ENCODE peak calls at places on chromosome 15, in eight cellular contexts. One of them, this sample, is unnamed.

GRCh38 chr15:29687939-29688884 is 134.1 kb downstream of the TJP1 start:
- DNase-seq in dorsolateral prefrontal cortex: no peak
- DNase-seq in effector CD4-positive, alpha-beta T cell: no peak
- DNase-seq in hypothalamus: no peak
- DNase-seq in heart right ventricle: no peak
- DNase-seq in epithelial cell of esophagus: no peak
- DNase-seq in activated CD4-positive, alpha-beta T cell treated with anti-CD3 and anti-CD28 coated beads for 36 hours: no peak
- DNase-seq in Caco-2: no peak
- DNase-seq in this sample: no peak

GRCh38 chr15:52406601-52407000 is 111.0 kb upstream of the MYO5C start:
- DNase-seq in epithelial cell of esophagus: no peak
- DNase-seq in dorsolateral prefrontal cortex: no peak
- DNase-seq in hypothalamus: no peak
- DNase-seq in heart right ventricle: no peak
- DNase-seq in Caco-2: no peak
- DNase-seq in activated CD4-positive, alpha-beta T cell treated with anti-CD3 and anti-CD28 coated beads for 36 hours: no peak
- DNase-seq in effector CD4-positive, alpha-beta T cell: no peak
- DNase-seq in this sample: no peak

GRCh38 chr15:71272932-71273331 is 157.7 kb downstream of the THSD4 start:
- DNase-seq in effector CD4-positive, alpha-beta T cell: no peak
- DNase-seq in heart right ventricle: no peak
- DNase-seq in epithelial cell of esophagus: no peak
- DNase-seq in dorsolateral prefrontal cortex: no peak
- DNase-seq in activated CD4-positive, alpha-beta T cell treated with anti-CD3 and anti-CD28 coated beads for 36 hours: no peak
- DNase-seq in hypothalamus: no peak
- DNase-seq in Caco-2: no peak
- DNase-seq in this sample: no peak

GRCh38 chr15:84755736-84756527 is 7.5 kb downstream of the ZNF592 start:
- DNase-seq in effector CD4-positive, alpha-beta T cell: no peak
- DNase-seq in dorsolateral prefrontal cortex: no peak
- DNase-seq in activated CD4-positive, alpha-beta T cell treated with anti-CD3 and anti-CD28 coated beads for 36 hours: no peak
- DNase-seq in hypothalamus: no peak
- DNase-seq in heart right ventricle: no peak
- DNase-seq in epithelial cell of esophagus: peak; percentile 22
- DNase-seq in Caco-2: no peak
- DNase-seq in this sample: no peak

GRCh38 chr15:38647683-38648082 is 83.1 kb upstream of the RASGRP1 start:
- DNase-seq in heart right ventricle: no peak
- DNase-seq in hypothalamus: no peak
- DNase-seq in epithelial cell of esophagus: peak; percentile 74
- DNase-seq in dorsolateral prefrontal cortex: no peak
- DNase-seq in activated CD4-positive, alpha-beta T cell treated with anti-CD3 and anti-CD28 coated beads for 36 hours: no peak
- DNase-seq in effector CD4-positive, alpha-beta T cell: no peak
- DNase-seq in Caco-2: peak; percentile 41
- DNase-seq in this sample: no peak

GRCh38 chr15:41001524-41001923 is 48.3 kb downstream of the CHAC1 start:
- DNase-seq in activated CD4-positive, alpha-beta T cell treated with anti-CD3 and anti-CD28 coated beads for 36 hours: no peak
- DNase-seq in dorsolateral prefrontal cortex: no peak
- DNase-seq in heart right ventricle: no peak
- DNase-seq in effector CD4-positive, alpha-beta T cell: no peak
- DNase-seq in hypothalamus: no peak
- DNase-seq in epithelial cell of esophagus: no peak
- DNase-seq in Caco-2: peak; percentile 58
- DNase-seq in this sample: no peak

GRCh38 chr15:101049856-101050646 is 130.9 kb downstream of the LRRK1 start:
- DNase-seq in heart right ventricle: peak; percentile 35
- DNase-seq in Caco-2: no peak
- DNase-seq in dorsolateral prefrontal cortex: no peak
- DNase-seq in epithelial cell of esophagus: no peak
- DNase-seq in hypothalamus: no peak
- DNase-seq in activated CD4-positive, alpha-beta T cell treated with anti-CD3 and anti-CD28 coated beads for 36 hours: no peak
- DNase-seq in effector CD4-positive, alpha-beta T cell: no peak
- DNase-seq in this sample: no peak

GRCh38 chr15:100350434-100351226 is 8.9 kb upstream of the ADAMTS17 start:
- DNase-seq in Caco-2: peak; percentile 52
- DNase-seq in effector CD4-positive, alpha-beta T cell: no peak
- DNase-seq in hypothalamus: no peak
- DNase-seq in heart right ventricle: no peak
- DNase-seq in dorsolateral prefrontal cortex: no peak
- DNase-seq in activated CD4-positive, alpha-beta T cell treated with anti-CD3 and anti-CD28 coated beads for 36 hours: no peak
- DNase-seq in epithelial cell of esophagus: peak; percentile 93
- DNase-seq in this sample: no peak

GRCh38 chr15:65920825-65921309 is 51.6 kb downstream of the RAB11A start:
- DNase-seq in activated CD4-positive, alpha-beta T cell treated with anti-CD3 and anti-CD28 coated beads for 36 hours: no peak
- DNase-seq in epithelial cell of esophagus: no peak
- DNase-seq in dorsolateral prefrontal cortex: no peak
- DNase-seq in Caco-2: no peak
- DNase-seq in effector CD4-positive, alpha-beta T cell: no peak
- DNase-seq in hypothalamus: no peak
- DNase-seq in heart right ventricle: no peak
- DNase-seq in this sample: no peak

GRCh38 chr15:44593042-44593736 is 56.2 kb downstream of the EIF3J start:
- DNase-seq in hypothalamus: no peak
- DNase-seq in Caco-2: no peak
- DNase-seq in effector CD4-positive, alpha-beta T cell: peak; percentile 6
- DNase-seq in dorsolateral prefrontal cortex: no peak
- DNase-seq in epithelial cell of esophagus: peak; percentile 41
- DNase-seq in heart right ventricle: no peak
- DNase-seq in activated CD4-positive, alpha-beta T cell treated with anti-CD3 and anti-CD28 coated beads for 36 hours: peak; percentile 20
- DNase-seq in this sample: no peak

GRCh38 chr15:27743078-27743477 is 356.0 kb downstream of the OCA2 start:
- DNase-seq in effector CD4-positive, alpha-beta T cell: no peak
- DNase-seq in Caco-2: no peak
- DNase-seq in heart right ventricle: peak; percentile 18
- DNase-seq in activated CD4-positive, alpha-beta T cell treated with anti-CD3 and anti-CD28 coated beads for 36 hours: no peak
- DNase-seq in hypothalamus: no peak
- DNase-seq in epithelial cell of esophagus: no peak
- DNase-seq in dorsolateral prefrontal cortex: no peak
- DNase-seq in this sample: peak; percentile 19

GRCh38 chr15:74278269-74278668 is 42.1 kb downstream of the CCDC33 start:
- DNase-seq in epithelial cell of esophagus: no peak
- DNase-seq in hypothalamus: no peak
- DNase-seq in effector CD4-positive, alpha-beta T cell: no peak
- DNase-seq in heart right ventricle: no peak
- DNase-seq in activated CD4-positive, alpha-beta T cell treated with anti-CD3 and anti-CD28 coated beads for 36 hours: no peak
- DNase-seq in Caco-2: no peak
- DNase-seq in dorsolateral prefrontal cortex: no peak
- DNase-seq in this sample: no peak

GRCh38 chr15:78650022-78650421 is 9.0 kb upstream of the CHRNB4 start:
- DNase-seq in epithelial cell of esophagus: no peak
- DNase-seq in heart right ventricle: no peak
- DNase-seq in Caco-2: no peak
- DNase-seq in hypothalamus: no peak
- DNase-seq in activated CD4-positive, alpha-beta T cell treated with anti-CD3 and anti-CD28 coated beads for 36 hours: no peak
- DNase-seq in effector CD4-positive, alpha-beta T cell: no peak
- DNase-seq in dorsolateral prefrontal cortex: no peak
- DNase-seq in this sample: no peak

GRCh38 chr15:52181938-52182780 is 9.0 kb downstream of the GNB5 start:
- DNase-seq in epithelial cell of esophagus: no peak
- DNase-seq in heart right ventricle: no peak
- DNase-seq in activated CD4-positive, alpha-beta T cell treated with anti-CD3 and anti-CD28 coated beads for 36 hours: no peak
- DNase-seq in dorsolateral prefrontal cortex: no peak
- DNase-seq in effector CD4-positive, alpha-beta T cell: no peak
- DNase-seq in hypothalamus: no peak
- DNase-seq in Caco-2: no peak
- DNase-seq in this sample: no peak

GRCh38 chr15:82662641-82663040 is 15.5 kb upstream of the CPEB1 start:
- DNase-seq in heart right ventricle: no peak
- DNase-seq in hypothalamus: no peak
- DNase-seq in epithelial cell of esophagus: no peak
- DNase-seq in activated CD4-positive, alpha-beta T cell treated with anti-CD3 and anti-CD28 coated beads for 36 hours: no peak
- DNase-seq in dorsolateral prefrontal cortex: no peak
- DNase-seq in effector CD4-positive, alpha-beta T cell: no peak
- DNase-seq in Caco-2: no peak
- DNase-seq in this sample: no peak

GRCh38 chr15:44193651-44194396 is 1.2 kb downstream of the FRMD5 start:
- DNase-seq in hypothalamus: peak; percentile 15
- DNase-seq in activated CD4-positive, alpha-beta T cell treated with anti-CD3 and anti-CD28 coated beads for 36 hours: no peak
- DNase-seq in effector CD4-positive, alpha-beta T cell: no peak
- DNase-seq in Caco-2: peak; percentile 25
- DNase-seq in heart right ventricle: no peak
- DNase-seq in dorsolateral prefrontal cortex: no peak
- DNase-seq in epithelial cell of esophagus: peak; percentile 36
- DNase-seq in this sample: no peak

GRCh38 chr15:63050737-63051700 is 8.5 kb downstream of the TPM1 start:
- DNase-seq in dorsolateral prefrontal cortex: no peak
- DNase-seq in Caco-2: no peak
- DNase-seq in hypothalamus: no peak
- DNase-seq in epithelial cell of esophagus: no peak
- DNase-seq in activated CD4-positive, alpha-beta T cell treated with anti-CD3 and anti-CD28 coated beads for 36 hours: no peak
- DNase-seq in heart right ventricle: no peak
- DNase-seq in effector CD4-positive, alpha-beta T cell: no peak
- DNase-seq in this sample: no peak

GRCh38 chr15:58433597-58434333 is 2.0 kb downstream of the LIPC start:
- DNase-seq in heart right ventricle: no peak
- DNase-seq in effector CD4-positive, alpha-beta T cell: no peak
- DNase-seq in epithelial cell of esophagus: no peak
- DNase-seq in hypothalamus: no peak
- DNase-seq in Caco-2: no peak
- DNase-seq in activated CD4-positive, alpha-beta T cell treated with anti-CD3 and anti-CD28 coated beads for 36 hours: no peak
- DNase-seq in dorsolateral prefrontal cortex: no peak
- DNase-seq in this sample: no peak

GRCh38 chr15:87667643-87668042 is 588.9 kb downstream of the NTRK3 start:
- DNase-seq in hypothalamus: no peak
- DNase-seq in effector CD4-positive, alpha-beta T cell: no peak
- DNase-seq in activated CD4-positive, alpha-beta T cell treated with anti-CD3 and anti-CD28 coated beads for 36 hours: no peak
- DNase-seq in dorsolateral prefrontal cortex: no peak
- DNase-seq in epithelial cell of esophagus: no peak
- DNase-seq in heart right ventricle: no peak
- DNase-seq in Caco-2: no peak
- DNase-seq in this sample: no peak

GRCh38 chr15:56654624-56655023 is 78.7 kb downstream of the ZNF280D start:
- DNase-seq in heart right ventricle: no peak
- DNase-seq in Caco-2: no peak
- DNase-seq in epithelial cell of esophagus: no peak
- DNase-seq in activated CD4-positive, alpha-beta T cell treated with anti-CD3 and anti-CD28 coated beads for 36 hours: no peak
- DNase-seq in hypothalamus: no peak
- DNase-seq in dorsolateral prefrontal cortex: no peak
- DNase-seq in effector CD4-positive, alpha-beta T cell: no peak
- DNase-seq in this sample: no peak

GRCh38 chr15:45854455-45855202 is 219.8 kb downstream of the SQOR start:
- DNase-seq in hypothalamus: no peak
- DNase-seq in dorsolateral prefrontal cortex: no peak
- DNase-seq in effector CD4-positive, alpha-beta T cell: no peak
- DNase-seq in heart right ventricle: no peak
- DNase-seq in activated CD4-positive, alpha-beta T cell treated with anti-CD3 and anti-CD28 coated beads for 36 hours: no peak
- DNase-seq in epithelial cell of esophagus: peak; percentile 50
- DNase-seq in Caco-2: no peak
- DNase-seq in this sample: no peak

GRCh38 chr15:65054333-65055200 is 9.4 kb downstream of the SLC51B start:
- DNase-seq in Caco-2: peak; percentile 87
- DNase-seq in activated CD4-positive, alpha-beta T cell treated with anti-CD3 and anti-CD28 coated beads for 36 hours: peak; percentile 79
- DNase-seq in hypothalamus: peak; percentile 42
- DNase-seq in dorsolateral prefrontal cortex: peak; percentile 73
- DNase-seq in epithelial cell of esophagus: peak; percentile 65
- DNase-seq in heart right ventricle: peak; percentile 78
- DNase-seq in effector CD4-positive, alpha-beta T cell: peak; percentile 23
- DNase-seq in this sample: peak; percentile 53

GRCh38 chr15:78049691-78050440 is 27.6 kb downstream of the TBC1D2B start:
- DNase-seq in heart right ventricle: no peak
- DNase-seq in Caco-2: no peak
- DNase-seq in epithelial cell of esophagus: no peak
- DNase-seq in activated CD4-positive, alpha-beta T cell treated with anti-CD3 and anti-CD28 coated beads for 36 hours: peak; percentile 86
- DNase-seq in dorsolateral prefrontal cortex: no peak
- DNase-seq in effector CD4-positive, alpha-beta T cell: no peak
- DNase-seq in hypothalamus: no peak
- DNase-seq in this sample: no peak

GRCh38 chr15:40355976-40356585 is 1.9 kb upstream of the DISP2 start:
- DNase-seq in hypothalamus: no peak
- DNase-seq in heart right ventricle: no peak
- DNase-seq in epithelial cell of esophagus: no peak
- DNase-seq in Caco-2: no peak
- DNase-seq in effector CD4-positive, alpha-beta T cell: no peak
- DNase-seq in activated CD4-positive, alpha-beta T cell treated with anti-CD3 and anti-CD28 coated beads for 36 hours: no peak
- DNase-seq in dorsolateral prefrontal cortex: no peak
- DNase-seq in this sample: no peak

GRCh38 chr15:48331796-48332641 is 790 bp downstream of the DUT start:
- DNase-seq in heart right ventricle: peak; percentile 64
- DNase-seq in activated CD4-positive, alpha-beta T cell treated with anti-CD3 and anti-CD28 coated beads for 36 hours: peak; percentile 88
- DNase-seq in dorsolateral prefrontal cortex: peak; percentile 39
- DNase-seq in epithelial cell of esophagus: peak; percentile 60
- DNase-seq in effector CD4-positive, alpha-beta T cell: peak; percentile 57
- DNase-seq in Caco-2: peak; percentile 66
- DNase-seq in hypothalamus: peak; percentile 76
- DNase-seq in this sample: peak; percentile 66

GRCh38 chr15:55907797-55908196 is 85.6 kb downstream of the NEDD4 start:
- DNase-seq in dorsolateral prefrontal cortex: no peak
- DNase-seq in hypothalamus: no peak
- DNase-seq in Caco-2: no peak
- DNase-seq in activated CD4-positive, alpha-beta T cell treated with anti-CD3 and anti-CD28 coated beads for 36 hours: no peak
- DNase-seq in heart right ventricle: no peak
- DNase-seq in epithelial cell of esophagus: peak; percentile 98
- DNase-seq in effector CD4-positive, alpha-beta T cell: no peak
- DNase-seq in this sample: no peak

GRCh38 chr15:48059786-48060185 is 61.0 kb upstream of the SLC24A5 start:
- DNase-seq in epithelial cell of esophagus: no peak
- DNase-seq in effector CD4-positive, alpha-beta T cell: no peak
- DNase-seq in heart right ventricle: peak; percentile 41
- DNase-seq in activated CD4-positive, alpha-beta T cell treated with anti-CD3 and anti-CD28 coated beads for 36 hours: no peak
- DNase-seq in dorsolateral prefrontal cortex: no peak
- DNase-seq in hypothalamus: peak; percentile 6
- DNase-seq in Caco-2: no peak
- DNase-seq in this sample: peak; percentile 11

GRCh38 chr15:37107754-37108724 is 7.7 kb upstream of the MEIS2 start:
- DNase-seq in hypothalamus: no peak
- DNase-seq in activated CD4-positive, alpha-beta T cell treated with anti-CD3 and anti-CD28 coated beads for 36 hours: no peak
- DNase-seq in epithelial cell of esophagus: no peak
- DNase-seq in effector CD4-positive, alpha-beta T cell: no peak
- DNase-seq in heart right ventricle: no peak
- DNase-seq in dorsolateral prefrontal cortex: no peak
- DNase-seq in Caco-2: no peak
- DNase-seq in this sample: no peak

GRCh38 chr15:99556010-99556409 is 9.8 kb upstream of the MEF2A start:
- DNase-seq in effector CD4-positive, alpha-beta T cell: no peak
- DNase-seq in heart right ventricle: no peak
- DNase-seq in epithelial cell of esophagus: no peak
- DNase-seq in Caco-2: no peak
- DNase-seq in activated CD4-positive, alpha-beta T cell treated with anti-CD3 and anti-CD28 coated beads for 36 hours: no peak
- DNase-seq in hypothalamus: no peak
- DNase-seq in dorsolateral prefrontal cortex: no peak
- DNase-seq in this sample: no peak

GRCh38 chr15:56871180-56871579 is 47.3 kb upstream of the TCF12 start:
- DNase-seq in dorsolateral prefrontal cortex: no peak
- DNase-seq in Caco-2: no peak
- DNase-seq in effector CD4-positive, alpha-beta T cell: no peak
- DNase-seq in activated CD4-positive, alpha-beta T cell treated with anti-CD3 and anti-CD28 coated beads for 36 hours: no peak
- DNase-seq in heart right ventricle: no peak
- DNase-seq in epithelial cell of esophagus: peak; percentile 72
- DNase-seq in hypothalamus: no peak
- DNase-seq in this sample: no peak

GRCh38 chr15:29903785-29904464 is 81.7 kb upstream of the TJP1 start:
- DNase-seq in hypothalamus: no peak
- DNase-seq in effector CD4-positive, alpha-beta T cell: no peak
- DNase-seq in epithelial cell of esophagus: no peak
- DNase-seq in dorsolateral prefrontal cortex: no peak
- DNase-seq in activated CD4-positive, alpha-beta T cell treated with anti-CD3 and anti-CD28 coated beads for 36 hours: no peak
- DNase-seq in heart right ventricle: no peak
- DNase-seq in Caco-2: no peak
- DNase-seq in this sample: no peak